ENCODE peak calls at places on chromosomes 2 and 18, in seven cellular contexts. C, M, Q, H, G, J and Z are unnamed samples. For H3K9me3, the result is how much of the 10 kb centered on the place peaks cover.

GRCh38 chr2:135840601-135841000 is 3.6 kb upstream of the LCT start:
- DNase-seq in Q (no peak), H (no peak), M (no peak), G (no peak), C (no peak), J (no peak), Z (no peak)

GRCh38 chr2:190858817-190859216 is 21.8 kb upstream of the GLS start:
- DNase-seq in H (no peak), C (no peak), Q (no peak), J (no peak), G (no peak), M (no peak), Z (no peak)

GRCh38 chr2:60068755-60069154 is 484.7 kb downstream of the BCL11A start:
- DNase-seq in Q (no peak), J (no peak), H (no peak), M (no peak), G (no peak), C (no peak), Z (no peak)

GRCh38 chr2:225400060-225400511 is 576 bp downstream of the NYAP2 start:
- DNase-seq in M (no peak), C (no peak), Q (no peak), G (no peak), J (peak), H (no peak), Z (no peak)

GRCh38 chr2:241812730-241813079 is 3.7 kb downstream of the NEU4 start:
- DNase-seq in J (no peak), M (peak), G (no peak), Q (peak), H (no peak), C (no peak), Z (no peak)

GRCh38 chr18:48792611-48793368 is 158.0 kb downstream of the SMAD7 start:
- DNase-seq in M (peak), J (peak), C (peak), Q (no peak), G (no peak), H (no peak), Z (peak)

GRCh38 chr18:49819071-49819662 is 5.8 kb upstream of the ACAA2 start:
- DNase-seq in H (no peak), Q (no peak), C (no peak), M (no peak), G (no peak), J (no peak), Z (no peak)

GRCh38 chr18:50161806-50162205 is 33.1 kb downstream of the MYO5B start:
- DNase-seq in C (no peak), H (no peak), G (no peak), J (no peak), M (no peak), Q (no peak), Z (no peak)

GRCh38 chr2:118843492-118844132 is 3.8 kb downstream of the EN1 start:
- DNase-seq in Q (no peak), C (no peak), G (no peak), M (no peak), H (no peak), J (peak), Z (no peak)

GRCh38 chr2:58920001-58920400 is 678.9 kb upstream of the FANCL start:
- DNase-seq in G (no peak), Q (no peak), C (no peak), M (no peak), J (no peak), H (no peak), Z (no peak)

GRCh38 chr2:76283355-76283754 is 572.6 kb upstream of the GCFC2 start:
- DNase-seq in G (no peak), C (no peak), M (no peak), J (no peak), H (no peak), Q (no peak), Z (no peak)

GRCh38 chr2:28129955-28130695 is 239.6 kb downstream of the BABAM2 start:
- DNase-seq in G (no peak), M (no peak), C (no peak), J (no peak), H (no peak), Q (no peak), Z (no peak)

GRCh38 chr2:200905618-200906296 is 16.6 kb downstream of the NIF3L1 start:
- DNase-seq in H (peak), G (peak), C (no peak), J (peak), Q (peak), M (peak), Z (no peak)

GRCh38 chr2:174914894-174915760 is 90.1 kb downstream of the CHN1 start:
- DNase-seq in J (no peak), M (no peak), C (no peak), Q (peak), H (no peak), G (no peak), Z (no peak)

GRCh38 chr2:216985658-216986141 is 125.8 kb upstream of the TNP1 start:
- DNase-seq in M (no peak), Q (no peak), C (no peak), G (no peak), J (peak), H (no peak), Z (no peak)

GRCh38 chr2:201644001-201644400 is 698 bp upstream of the TMEM237 start:
- DNase-seq in Q (no peak), M (no peak), H (no peak), G (no peak), J (no peak), C (no peak), Z (no peak)

GRCh38 chr2:45132551-45132950 is 123.3 kb upstream of the SIX2 start:
- DNase-seq in C (no peak), M (no peak), Q (no peak), G (no peak), H (no peak), J (no peak), Z (no peak)

GRCh38 chr2:239239607-239240479 is 161.0 kb downstream of the HDAC4 start:
- DNase-seq in H (no peak), C (peak), Q (no peak), M (no peak), J (peak), G (no peak), Z (no peak)

GRCh38 chr2:8146329-8147048 is 535.4 kb upstream of the ID2 start:
- DNase-seq in M (no peak), Q (no peak), H (peak), G (no peak), J (no peak), C (no peak), Z (no peak)

GRCh38 chr2:187403568-187404260 is 44.3 kb downstream of the CALCRL start:
- DNase-seq in G (no peak), C (no peak), J (no peak), M (no peak), Q (no peak), H (no peak), Z (no peak)

GRCh38 chr18:22428672-22429071 is 11.0 kb upstream of the CTAGE1 start:
- DNase-seq in C (no peak), G (no peak), J (no peak), Q (no peak), H (no peak), M (no peak), Z (no peak)

GRCh38 chr2:71277536-71278103 is 50.7 kb upstream of the PAIP2B start:
- DNase-seq in G (no peak), M (peak), Q (peak), C (no peak), H (peak), J (peak), Z (no peak)

GRCh38 chr2:233064526-233065199 is 4.5 kb downstream of the INPP5D start:
- DNase-seq in G (no peak), Q (no peak), J (peak), H (no peak), M (no peak), C (peak), Z (no peak)

GRCh38 chr2:70541481-70542020 is 12.1 kb downstream of the TGFA start:
- DNase-seq in C (no peak), Q (no peak), H (no peak), G (no peak), J (no peak), M (no peak), Z (no peak)

GRCh38 chr2:232911712-232912277 is 41.7 kb downstream of the SNORC start:
- DNase-seq in G (no peak), H (no peak), Q (no peak), M (no peak), J (no peak), C (no peak), Z (no peak)

GRCh38 chr2:204705243-204705971 is 160.1 kb downstream of the PARD3B start:
- DNase-seq in M (no peak), H (no peak), J (no peak), Q (no peak), G (no peak), C (no peak), Z (no peak)

GRCh38 chr2:221205103-221205502 is 367.0 kb downstream of the EPHA4 start:
- DNase-seq in H (peak), M (no peak), G (no peak), J (no peak), C (no peak), Q (no peak), Z (no peak)

GRCh38 chr2:100976634-100977391 is 25.3 kb upstream of the RPL31 start:
- DNase-seq in J (no peak), C (no peak), H (no peak), Q (no peak), G (no peak), M (no peak), Z (no peak)

GRCh38 chr2:168139791-168140190 is 107.6 kb downstream of the STK39 start:
- DNase-seq in G (no peak), H (no peak), Q (no peak), C (no peak), J (no peak), M (no peak), Z (no peak)

DNA sequence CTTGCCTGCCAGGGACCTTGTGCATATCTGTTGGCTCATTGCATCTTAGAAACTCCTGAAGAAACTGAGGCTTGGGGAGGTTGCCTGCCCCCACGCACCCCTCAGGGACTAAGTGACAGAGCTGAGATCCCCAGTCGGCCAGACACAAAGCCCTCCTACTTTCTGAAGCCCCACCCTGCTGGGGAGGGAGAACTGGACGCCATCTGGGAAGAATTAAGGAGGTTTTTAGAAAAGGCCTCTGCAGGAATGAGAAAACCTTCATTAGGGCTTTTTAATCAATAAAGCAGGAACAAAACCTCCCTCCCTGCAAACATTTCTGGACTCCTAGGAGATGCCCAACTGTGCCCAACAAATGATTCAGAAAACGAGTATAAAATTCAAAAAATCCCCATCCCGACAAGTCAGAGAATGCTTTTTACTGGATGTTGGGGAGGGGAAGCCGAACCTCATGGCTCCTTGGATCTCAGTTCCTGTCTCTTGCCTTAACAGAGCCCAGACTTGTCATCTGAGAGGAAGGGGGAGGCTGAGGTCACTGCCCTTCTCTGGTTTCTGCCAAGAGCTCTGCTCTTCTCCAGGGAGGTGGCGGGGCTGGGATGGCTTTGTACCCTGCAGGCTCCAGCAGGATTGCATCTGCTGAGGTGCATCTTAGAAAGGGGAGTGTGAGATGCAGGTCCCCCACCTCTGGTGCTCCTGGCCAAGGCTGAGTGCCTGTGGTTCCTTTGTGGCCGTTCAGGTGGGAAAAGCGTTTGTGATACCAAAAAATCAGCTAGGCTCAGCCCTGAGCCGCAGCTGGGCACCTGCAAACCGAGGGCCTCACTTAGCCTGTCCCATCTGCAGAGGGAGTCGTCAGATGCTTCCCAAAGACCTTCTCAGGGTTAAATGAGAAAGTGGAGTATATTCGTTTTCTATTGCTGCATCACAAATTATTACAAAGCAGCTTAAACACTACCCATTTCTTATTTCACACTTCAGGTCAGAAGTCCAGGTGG is 142.4 kb downstream of the ZFP36L2 start:
- DNase-seq in Q (peak), M (peak), H (no peak), J (peak), G (no peak), C (no peak), Z (no peak)
- H3K27ac ChIP-seq in Q (peak), M (peak), H (peak), J (peak), G (no peak), C (peak), Z (peak)

GRCh38 chr2:1117569-1117968 is 166.9 kb downstream of the SNTG2 start:
- DNase-seq in Q (no peak), G (no peak), J (no peak), M (no peak), H (no peak), C (no peak), Z (no peak)
- H3K9me3 ChIP-seq in Q (under half), G (under half), J (under half), M (under half), H (under half), C (under half), Z (under half)

GRCh38 chr18:9096698-9097097 is 5.8 kb upstream of the NDUFV2 start:
- DNase-seq in C (no peak), H (no peak), M (no peak), Q (no peak), J (no peak), G (no peak), Z (no peak)

GRCh38 chr18:9097349-9097748 is 5.2 kb upstream of the NDUFV2 start:
- DNase-seq in G (no peak), J (no peak), C (no peak), M (no peak), H (no peak), Q (no peak), Z (no peak)

GRCh38 chr18:9096013-9096383 is 6.5 kb upstream of the NDUFV2 start:
- DNase-seq in C (no peak), J (no peak), M (no peak), G (no peak), H (no peak), Q (no peak), Z (no peak)

GRCh38 chr18:9094307-9095226 is 7.9 kb upstream of the NDUFV2 start:
- DNase-seq in J (no peak), M (no peak), G (no peak), Q (no peak), C (no peak), H (no peak), Z (no peak)

GRCh38 chr18:9095297-9096012 is 7.0 kb upstream of the NDUFV2 start:
- DNase-seq in G (peak), J (no peak), M (no peak), H (no peak), Q (no peak), C (no peak), Z (no peak)
- H3K27ac ChIP-seq in G (no peak), J (no peak), M (no peak), H (peak), Q (no peak), C (no peak), Z (no peak)

GRCh38 chr2:10333247-10333613 is 30.5 kb downstream of the HPCAL1 start:
- DNase-seq in H (no peak), G (no peak), M (peak), J (peak), Q (no peak), C (no peak), Z (no peak)
- H3K9me3 ChIP-seq in H (under half), G (under half), M (under half), J (under half), Q (under half), C (under half), Z (under half)

GRCh38 chr18:55314031-55314430 is 274.0 kb downstream of the TCF4 start:
- DNase-seq in Q (no peak), C (no peak), M (no peak), G (no peak), H (no peak), J (no peak), Z (no peak)
- H3K27ac ChIP-seq in Q (no peak), C (no peak), M (no peak), G (no peak), H (no peak), J (no peak), Z (no peak)

GRCh38 chr2:82796132-82796531 is 1662.9 kb downstream of the SUCLG1 start:
- DNase-seq in C (no peak), M (no peak), G (no peak), Q (no peak), H (no peak), J (no peak), Z (no peak)

GRCh38 chr2:82795446-82795845 is 1663.6 kb downstream of the SUCLG1 start:
- DNase-seq in H (no peak), C (no peak), J (no peak), G (no peak), M (no peak), Q (no peak), Z (no peak)

GRCh38 chr2:82790277-82791021 is 1668.6 kb downstream of the SUCLG1 start:
- DNase-seq in M (no peak), Q (peak), C (peak), H (no peak), G (no peak), J (peak), Z (no peak)

GRCh38 chr2:82789886-82790276 is 1669.2 kb downstream of the SUCLG1 start:
- DNase-seq in J (no peak), M (no peak), H (no peak), G (no peak), C (no peak), Q (no peak), Z (no peak)

GRCh38 chr2:82792316-82792715 is 1666.8 kb downstream of the SUCLG1 start:
- DNase-seq in Q (no peak), G (no peak), M (no peak), C (no peak), J (no peak), H (no peak), Z (no peak)
- H3K9me3 ChIP-seq in Q (under half), G (under half), M (under half), C (under half), J (under half), H (under half), Z (under half)

GRCh38 chr2:227415538-227416424 is 28.0 kb upstream of the SCYGR1 start:
- DNase-seq in J (no peak), G (no peak), Q (no peak), H (no peak), C (no peak), M (peak), Z (peak)
- H3K27ac ChIP-seq in J (no peak), G (no peak), Q (peak), H (no peak), C (peak), M (peak), Z (peak)

GRCh38 chr2:181642071-181642470 is 14.8 kb downstream of the CERKL start:
- DNase-seq in G (no peak), H (no peak), C (no peak), J (no peak), M (no peak), Q (no peak), Z (no peak)
- H3K9me3 ChIP-seq in G (under half), H (under half), C (under half), J (under half), M (under half), Q (under half), Z (under half)